ENCODE peak calls at places on chromosomes 4 and X, in four cellular contexts. B is Peyer's patch, E is stomach, R is IMR-90. V is an unnamed sample.

GRCh38 chrX:97563531-97564133 is 679.9 kb downstream of the RPA4 start:
- DNase-seq in E (peak), R (peak), B (no peak), V (peak)

GRCh38 chr4:51942108-51942832 is 77.9 kb downstream of the LRRC66 start:
- DNase-seq in R (no peak), E (no peak), B (no peak), V (no peak)

GRCh38 chrX:38961936-38962335 is 160.7 kb downstream of the MID1IP1 start:
- DNase-seq in B (no peak), E (no peak), R (no peak), V (no peak)

GRCh38 chrX:84339507-84340364 is 151.7 kb upstream of the RPS6KA6 start:
- DNase-seq in R (peak), B (no peak), E (no peak), V (peak)

GRCh38 chrX:87621697-87622096 is 104.1 kb downstream of the KLHL4 start:
- DNase-seq in B (no peak), E (no peak), R (no peak), V (no peak)

GRCh38 chr4:122500852-122501501 is 44.5 kb upstream of the IL2 start:
- DNase-seq in E (peak), B (no peak), R (no peak), V (no peak)

GRCh38 chr4:108024078-108024990 is 34.6 kb downstream of the HADH start:
- DNase-seq in R (no peak), E (no peak), B (no peak), V (no peak)

GRCh38 chr4:66574145-66574978 is 904.1 kb upstream of the EPHA5 start:
- DNase-seq in E (no peak), R (peak), B (no peak), V (no peak)

GRCh38 chrX:94662665-94663064 is 988.7 kb downstream of the FAM133A start:
- DNase-seq in B (no peak), R (no peak), E (no peak), V (peak)

GRCh38 chrX:149962859-149963757 is 24.8 kb upstream of the EOLA2 start:
- DNase-seq in E (peak), B (no peak), R (peak), V (peak)

GRCh38 chr4:173545440-173545839 is 15.4 kb upstream of the HAND2 start:
- DNase-seq in E (no peak), R (no peak), B (no peak), V (no peak)

GRCh38 chrX:115948018-115948923 is 222.3 kb upstream of the AGTR2 start:
- DNase-seq in E (no peak), B (no peak), R (peak), V (no peak)

GRCh38 chrX:142637206-142637605 is 388.5 kb upstream of the SPANXN4 start:
- DNase-seq in B (no peak), E (no peak), R (no peak), V (no peak)

GRCh38 chrX:33726281-33727160 is 405.6 kb downstream of the FAM47A start:
- DNase-seq in R (no peak), E (no peak), B (peak), V (no peak)

GRCh38 chr4:54189140-54189539 is 40.0 kb upstream of the PDGFRA start:
- DNase-seq in B (no peak), R (peak), E (no peak), V (no peak)

GRCh38 chr4:177489847-177490246 is 47.6 kb upstream of the AGA start:
- DNase-seq in E (no peak), R (peak), B (no peak), V (no peak)

GRCh38 chr4:118981839-118982381 is 93.3 kb downstream of the SYNPO2 start:
- DNase-seq in E (peak), B (no peak), R (peak), V (peak)

GRCh38 chrX:123736333-123736921 is 3.6 kb upstream of the THOC2 start:
- DNase-seq in B (no peak), R (peak), E (no peak), V (no peak)

GRCh38 chrX:24334473-24334872 is 20.6 kb upstream of the SUPT20HL2 start:
- DNase-seq in E (no peak), B (no peak), R (peak), V (no peak)

GRCh38 chr4:119210760-119211159 is 1.8 kb upstream of the USP53 start:
- DNase-seq in E (no peak), R (peak), B (no peak), V (no peak)

GRCh38 chr4:2354127-2354526 is 64.3 kb downstream of the ZFYVE28 start:
- DNase-seq in R (no peak), E (no peak), B (no peak), V (peak)

GRCh38 chr4:152989554-152989970 is 53.4 kb downstream of the FHDC1 start:
- DNase-seq in B (peak), R (no peak), E (peak), V (no peak)

GRCh38 chrX:71365876-71366673 is at the start of gene TAF1:
- DNase-seq in R (peak), E (peak), B (peak), V (peak)
- TF ChIP-seq POLR2A in R (peak), E (no peak), B (no peak), V (peak)

GRCh38 chr4:141636077-141636770 is at the start of gene IL15:
- DNase-seq in E (peak), B (peak), R (peak), V (peak)
- TF ChIP-seq POLR2A in E (no peak), B (no peak), R (no peak), V (no peak)

GRCh38 chrX:154097597-154098541 is at the start of gene MECP2:
- DNase-seq in E (peak), B (peak), R (peak), V (peak)
- TF ChIP-seq POLR2A in E (no peak), B (no peak), R (peak), V (no peak)

GRCh38 chr4:75939890-75940691 is 722 bp downstream of the NAAA start:
- DNase-seq in R (peak), B (peak), E (peak), V (peak)

GRCh38 chr4:75935628-75936027 is 5.2 kb downstream of the NAAA start:
- DNase-seq in B (no peak), R (no peak), E (no peak), V (no peak)

GRCh38 chr4:75940692-75941253 is at the start of gene NAAA:
- DNase-seq in B (peak), E (peak), R (peak), V (peak)
- TF ChIP-seq POLR2A in B (peak), E (no peak), R (no peak), V (no peak)

GRCh38 chrX:108091266-108091877 is at the start of the genes ATG4A and PSMD10:
- DNase-seq in B (peak), R (peak), E (peak), V (peak)
- TF ChIP-seq POLR2A in B (peak), R (peak), E (no peak), V (peak)

GRCh38 chrX:119605739-119606507 is at the start of gene NKRF:
- DNase-seq in R (peak), E (peak), B (peak), V (peak)

GRCh38 chrX:119604778-119605177 is 1.4 kb downstream of the NKRF start:
- DNase-seq in B (no peak), E (no peak), R (no peak), V (peak)

GRCh38 chrX:119605398-119605738 is 856 bp downstream of the NKRF start:
- DNase-seq in E (no peak), B (no peak), R (no peak), V (peak)

GRCh38 chrX:119602701-119603255 is 3.4 kb downstream of the NKRF start:
- DNase-seq in R (no peak), E (no peak), B (no peak), V (no peak)

GRCh38 chrX:119606508-119607389 is 525 bp upstream of the NKRF start:
- DNase-seq in B (no peak), R (peak), E (no peak), V (no peak)
- TF ChIP-seq POLR2A in B (no peak), R (peak), E (no peak), V (peak)

GRCh38 chr4:1248262-1249147 is at the start of gene CTBP1:
- DNase-seq in B (peak), E (peak), R (peak), V (peak)
- TF ChIP-seq POLR2A in B (peak), E (no peak), R (peak), V (peak)

GRCh38 chrX:54838583-54838982 is 31.0 kb downstream of the MAGED2 start:
- DNase-seq in B (no peak), E (no peak), R (no peak), V (no peak)

GRCh38 chrX:54842638-54843037 is 35.1 kb downstream of the MAGED2 start:
- DNase-seq in R (no peak), B (no peak), E (no peak), V (no peak)

DNA sequence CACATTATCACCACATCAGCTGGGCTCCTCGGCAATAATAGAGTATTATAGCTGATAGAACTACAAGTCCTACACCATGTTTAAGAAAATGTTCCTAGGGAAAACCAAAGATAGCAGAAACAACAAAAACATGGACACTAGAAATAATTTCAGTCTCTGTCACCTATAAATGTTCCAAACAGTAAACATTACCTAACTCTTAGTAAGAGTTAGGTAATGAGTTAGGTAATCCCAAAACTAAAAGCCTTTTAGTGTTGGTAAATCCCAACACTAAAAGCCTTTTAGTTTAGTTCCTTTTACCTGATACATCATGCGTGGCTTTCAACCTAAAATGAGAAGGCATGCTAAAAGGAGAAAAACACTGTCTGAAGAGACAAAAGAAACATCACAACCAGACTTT is 35.5 kb downstream of the MAGED2 start:
- DNase-seq in R (no peak), E (no peak), B (no peak), V (no peak)
- TF ChIP-seq POLR2A in R (no peak), E (no peak), B (no peak), V (no peak)

DNA sequence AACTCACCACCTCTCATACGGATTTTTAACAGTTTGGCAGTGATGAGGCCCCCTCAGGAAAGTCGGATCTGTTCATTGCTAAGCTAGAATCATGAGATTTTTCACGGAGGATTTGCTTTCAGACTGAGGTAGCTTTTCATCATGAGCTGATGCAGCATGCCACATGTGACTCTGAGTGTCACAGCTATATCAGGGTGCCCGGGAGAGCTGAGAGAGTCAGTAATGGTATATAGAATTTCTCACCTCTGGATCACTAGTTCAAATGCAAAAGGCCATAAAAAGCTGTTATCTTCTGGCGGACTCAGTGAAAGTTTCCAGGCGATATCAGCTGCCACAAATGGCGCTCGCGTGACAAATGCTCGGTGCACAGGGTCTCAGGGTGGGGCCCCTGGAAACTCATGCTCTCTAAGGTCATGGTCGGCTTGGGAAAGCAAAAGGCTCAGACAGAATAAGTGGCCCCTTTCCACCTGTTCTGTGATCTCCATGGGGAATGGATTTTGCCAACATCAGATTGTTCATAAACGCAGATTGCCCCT is 150.1 kb downstream of the DHX15 start:
- DNase-seq in B (no peak), R (no peak), E (no peak), V (no peak)
- TF ChIP-seq POLR2A in B (no peak), R (no peak), E (no peak), V (no peak)

GRCh38 chrX:103404225-103405008 is 28.1 kb downstream of the BEX3 start:
- DNase-seq in R (peak), B (peak), E (peak), V (peak)
- TF ChIP-seq POLR2A in R (peak), B (no peak), E (no peak), V (peak)